ENCODE peak calls at places on chromosomes 11 and 22, in eight cellular contexts. K, D, G, I, O, M, N and F are unnamed samples.

GRCh38 chr11:59145534-59145933 is 2.9 kb downstream of the FAM111A start:
- DNase-seq in K (no peak), D (no peak), G (no peak), I (no peak), O (no peak), M (no peak), N (peak), F (no peak)

GRCh38 chr11:32905028-32905667 is 12.5 kb downstream of the QSER1 start:
- DNase-seq in K (no peak), D (no peak), G (no peak), I (no peak), O (no peak), M (no peak), N (peak), F (no peak)

GRCh38 chr11:99370557-99371200 is 349.9 kb downstream of the CNTN5 start:
- DNase-seq in K (no peak), D (no peak), G (peak), I (no peak), O (no peak), M (no peak), N (peak), F (no peak)

GRCh38 chr22:27171212-27171611 is 513.8 kb downstream of the MIAT start:
- DNase-seq in K (no peak), D (no peak), G (no peak), I (no peak), O (no peak), M (no peak), N (no peak), F (no peak)

GRCh38 chr11:122062763-122063162 is 53.3 kb downstream of the BLID start:
- DNase-seq in K (no peak), D (no peak), G (no peak), I (no peak), O (no peak), M (no peak), N (no peak), F (no peak)

GRCh38 chr11:10387209-10388083 is 67.6 kb upstream of the AMPD3 start:
- DNase-seq in K (no peak), D (no peak), G (no peak), I (no peak), O (no peak), M (no peak), N (peak), F (no peak)

GRCh38 chr11:57288771-57289579 is 35.8 kb downstream of the TNKS1BP1 start:
- DNase-seq in K (no peak), D (no peak), G (no peak), I (no peak), O (peak), M (no peak), N (peak), F (no peak)

GRCh38 chr11:91805293-91805692 is 419.3 kb upstream of the FAT3 start:
- DNase-seq in K (no peak), D (no peak), G (no peak), I (no peak), O (no peak), M (no peak), N (no peak), F (no peak)

GRCh38 chr22:42062506-42063190 is 8.0 kb downstream of the NAGA start:
- DNase-seq in K (no peak), D (no peak), G (no peak), I (no peak), O (no peak), M (peak), N (no peak), F (no peak)

GRCh38 chr11:14234446-14234845 is 124.5 kb downstream of the RRAS2 start:
- DNase-seq in K (no peak), D (no peak), G (no peak), I (no peak), O (no peak), M (no peak), N (no peak), F (no peak)

GRCh38 chr11:74443071-74443864 is 24.1 kb downstream of the KCNE3 start:
- DNase-seq in K (no peak), D (no peak), G (no peak), I (no peak), O (no peak), M (no peak), N (no peak), F (no peak)

GRCh38 chr22:42794551-42795510 is 62.2 kb downstream of the ARFGAP3 start:
- DNase-seq in K (no peak), D (no peak), G (no peak), I (no peak), O (no peak), M (no peak), N (no peak), F (no peak)

GRCh38 chr22:44102856-44103255 is 77.9 kb upstream of the PARVG start:
- DNase-seq in K (no peak), D (no peak), G (no peak), I (no peak), O (no peak), M (no peak), N (no peak), F (no peak)

GRCh38 chr22:19290400-19291217 is 910 bp downstream of the CLTCL1 start:
- DNase-seq in K (no peak), D (peak), G (no peak), I (no peak), O (no peak), M (peak), N (peak), F (peak)

GRCh38 chr11:70075836-70076235 is 2.3 kb upstream of the ANO1 start:
- DNase-seq in K (no peak), D (no peak), G (no peak), I (no peak), O (no peak), M (no peak), N (no peak), F (no peak)

GRCh38 chr11:11987503-11988022 is 20.9 kb downstream of the DKK3 start:
- DNase-seq in K (no peak), D (peak), G (no peak), I (no peak), O (no peak), M (peak), N (peak), F (no peak)

GRCh38 chr11:19076744-19077589 is 16.4 kb upstream of the MRGPRX2 start:
- DNase-seq in K (peak), D (peak), G (peak), I (peak), O (no peak), M (peak), N (peak), F (peak)

GRCh38 chr11:107689317-107690202 is 22.3 kb downstream of the SLN start:
- DNase-seq in K (no peak), D (peak), G (peak), I (peak), O (no peak), M (peak), N (peak), F (peak)

GRCh38 chr11:16346975-16347374 is 9.4 kb downstream of the SOX6 start:
- DNase-seq in K (no peak), D (no peak), G (no peak), I (no peak), O (no peak), M (no peak), N (no peak), F (no peak)

GRCh38 chr11:63560506-63561179 is 2.5 kb downstream of the PLAAT2 start:
- DNase-seq in K (no peak), D (no peak), G (no peak), I (no peak), O (no peak), M (peak), N (no peak), F (peak)

GRCh38 chr22:35205956-35206355 is 51.3 kb upstream of the HMGXB4 start:
- DNase-seq in K (no peak), D (no peak), G (no peak), I (no peak), O (no peak), M (no peak), N (peak), F (no peak)

GRCh38 chr11:1208361-1209261 is 14.3 kb upstream of the MUC5B start:
- DNase-seq in K (peak), D (no peak), G (no peak), I (no peak), O (no peak), M (no peak), N (no peak), F (no peak)

GRCh38 chr22:21450320-21450831 is 16.8 kb upstream of the TMEM191C start:
- DNase-seq in K (no peak), D (no peak), G (no peak), I (no peak), O (no peak), M (peak), N (no peak), F (no peak)

GRCh38 chr11:11960687-11961086 is 47.7 kb downstream of the DKK3 start:
- DNase-seq in K (no peak), D (no peak), G (no peak), I (no peak), O (no peak), M (no peak), N (no peak), F (no peak)

GRCh38 chr11:65078151-65078550 is 5.7 kb downstream of the CDCA5 start:
- DNase-seq in K (peak), D (peak), G (no peak), I (peak), O (no peak), M (peak), N (peak), F (no peak)

GRCh38 chr22:39685336-39686177 is 115.0 kb downstream of the CACNA1I start:
- DNase-seq in K (no peak), D (no peak), G (no peak), I (no peak), O (no peak), M (no peak), N (no peak), F (no peak)

GRCh38 chr22:40499187-40499753 is 128.9 kb downstream of the SGSM3 start:
- DNase-seq in K (peak), D (peak), G (peak), I (no peak), O (peak), M (no peak), N (peak), F (peak)

GRCh38 chr22:39745789-39746188 is 147.8 kb downstream of the ENTHD1 start:
- DNase-seq in K (no peak), D (no peak), G (no peak), I (no peak), O (no peak), M (no peak), N (no peak), F (no peak)

GRCh38 chr22:29951675-29952413 is 68.9 kb downstream of the MTMR3 start:
- DNase-seq in K (no peak), D (peak), G (no peak), I (no peak), O (no peak), M (no peak), N (no peak), F (no peak)

GRCh38 chr11:14908214-14908880 is 16.3 kb upstream of the CYP2R1 start:
- DNase-seq in K (no peak), D (peak), G (no peak), I (no peak), O (no peak), M (no peak), N (peak), F (no peak)

GRCh38 chr11:68436985-68437926 is 23.3 kb upstream of the PPP6R3 start:
- DNase-seq in K (no peak), D (peak), G (peak), I (no peak), O (no peak), M (no peak), N (peak), F (peak)

GRCh38 chr11:102840018-102840417 is 3.4 kb downstream of the MMP3 start:
- DNase-seq in K (no peak), D (no peak), G (no peak), I (no peak), O (no peak), M (no peak), N (no peak), F (no peak)